ENCODE peak calls at places on chromosomes 5 and 9, in six cellular contexts. I is amygdala, H is NCI-H1417, P is C1 segment of cervical spinal cord, B is NCI-H524 treated with DMSO at 0.1 percent for 48 hours, W is NCI-H774. N is an unnamed sample.

GRCh38 chr5:9365501-9365900 is 180.4 kb downstream of the SEMA5A start:
- DNase-seq in H (no peak), P (no peak), I (no peak), B (no peak), W (peak), N (no peak)

GRCh38 chr5:59300930-59301329 is 592.6 kb downstream of the PDE4D start:
- DNase-seq in P (no peak), W (no peak), H (no peak), B (no peak), I (no peak), N (no peak)

GRCh38 chr5:145660897-145661650 is 174.1 kb downstream of the PRELID2 start:
- DNase-seq in I (no peak), B (no peak), H (peak), P (no peak), W (no peak), N (no peak)

GRCh38 chr9:126423709-126424185 is 97.1 kb downstream of the MVB12B start:
- DNase-seq in B (no peak), H (no peak), W (no peak), I (no peak), P (no peak), N (peak)

GRCh38 chr5:7753596-7753995 is 97.3 kb downstream of the CFAP90 start:
- DNase-seq in W (no peak), I (no peak), H (no peak), B (no peak), P (no peak), N (no peak)

GRCh38 chr5:102798103-102798502 is 43.0 kb downstream of the PAM start:
- DNase-seq in B (no peak), P (no peak), I (no peak), W (no peak), H (peak), N (no peak)

GRCh38 chr5:82107277-82107676 is 135.5 kb downstream of the ATG10 start:
- DNase-seq in B (no peak), H (no peak), W (no peak), I (no peak), P (no peak), N (no peak)

GRCh38 chr5:172834570-172835245 is 657 bp downstream of the ERGIC1 start:
- DNase-seq in B (no peak), H (peak), P (peak), I (no peak), W (no peak), N (no peak)

GRCh38 chr5:134053840-134054338 is 49.1 kb upstream of the VDAC1 start:
- DNase-seq in I (no peak), H (peak), B (no peak), W (no peak), P (no peak), N (no peak)

GRCh38 chr5:58530942-58531490 is 39.8 kb downstream of the GAPT start:
- DNase-seq in I (no peak), W (no peak), H (no peak), P (no peak), B (no peak), N (no peak)

GRCh38 chr5:43400082-43400481 is 12.1 kb downstream of the CCL28 start:
- DNase-seq in P (no peak), H (no peak), B (no peak), I (no peak), W (no peak), N (no peak)